ENCODE peak calls at places on chromosomes 16 and 17, in seven cellular contexts. Y, I, A, N, E, X and K are unnamed samples.

GRCh38 chr17:55068862-55069771 is 100.6 kb downstream of the STXBP4 start:
- DNase-seq in X (no peak), N (no peak), Y (no peak), E (no peak), I (no peak), A (no peak), K (no peak)

GRCh38 chr17:8142158-8142886 is 9.9 kb downstream of the PER1 start:
- DNase-seq in A (no peak), N (no peak), X (no peak), E (peak; percentile 32), I (no peak), Y (no peak), K (no peak)

GRCh38 chr16:84673203-84673535 is 24.9 kb downstream of the KLHL36 start:
- DNase-seq in E (no peak), X (no peak), I (no peak), N (no peak), Y (peak; percentile 35), A (peak; percentile 6), K (no peak)

GRCh38 chr16:56793504-56793903 is 63.6 kb downstream of the NUP93 start:
- DNase-seq in E (no peak), N (no peak), Y (peak; percentile 8), I (peak; percentile 14), X (no peak), A (no peak), K (no peak)

GRCh38 chr17:14871921-14872320 is 393.2 kb downstream of the PMP22 start:
- DNase-seq in N (no peak), A (no peak), E (no peak), Y (peak; percentile 2), X (no peak), I (no peak), K (no peak)

GRCh38 chr17:64183815-64184397 is 54.0 kb upstream of the ERN1 start:
- DNase-seq in N (no peak), Y (peak; percentile 41), E (no peak), A (no peak), X (no peak), I (no peak), K (no peak)

GRCh38 chr16:1990336-1991134 is 765 bp downstream of the SYNGR3 start:
- DNase-seq in Y (no peak), A (peak; percentile 72), I (no peak), X (peak; percentile 68), E (no peak), N (no peak), K (no peak)

GRCh38 chr16:73183678-73184092 is 135.8 kb upstream of the ZFHX3 start:
- DNase-seq in I (no peak), E (no peak), A (no peak), X (no peak), N (no peak), Y (no peak), K (no peak)

GRCh38 chr17:10265100-10265810 is 66.8 kb upstream of the GAS7 start:
- DNase-seq in N (no peak), X (no peak), A (no peak), I (no peak), Y (no peak), E (no peak), K (no peak)

GRCh38 chr17:82611140-82612058 is 36.8 kb downstream of the WDR45B start:
- DNase-seq in I (no peak), Y (no peak), N (no peak), X (peak; percentile 50), E (no peak), A (no peak), K (no peak)

GRCh38 chr16:17470002-17470870 is 524 bp downstream of the XYLT1 start:
- DNase-seq in Y (peak; percentile 4), X (no peak), A (peak; percentile 77), E (no peak), I (peak; percentile 21), N (no peak), K (peak; percentile 83)

GRCh38 chr16:57039148-57039812 is 49.9 kb downstream of the NLRC5 start:
- DNase-seq in N (no peak), A (peak; percentile 43), Y (no peak), I (no peak), X (no peak), E (no peak), K (no peak)

GRCh38 chr17:33811984-33812383 is 443.1 kb upstream of the CCL2 start:
- DNase-seq in X (no peak), E (no peak), A (no peak), Y (no peak), N (no peak), I (no peak), K (no peak)

GRCh38 chr16:67192781-67193260 is 866 bp downstream of the E2F4 start:
- DNase-seq in X (no peak), N (no peak), A (no peak), Y (no peak), E (no peak), I (no peak), K (no peak)

GRCh38 chr16:67190448-67191399 is 788 bp upstream of the EXOC3L1 start:
- DNase-seq in X (no peak), I (no peak), E (no peak), N (no peak), A (no peak), Y (no peak), K (no peak)

GRCh38 chr16:67191410-67191994 is 453 bp upstream of the E2F4 start:
- DNase-seq in N (no peak), Y (no peak), X (no peak), A (no peak), E (no peak), I (no peak), K (no peak)

GRCh38 chr16:67190041-67190440 is at the start of gene EXOC3L1:
- DNase-seq in N (no peak), A (no peak), Y (no peak), X (no peak), E (no peak), I (no peak), K (no peak)

GRCh38 chr16:67191995-67192681 is at the start of gene E2F4:
- DNase-seq in I (peak; percentile 93), Y (peak; percentile 87), A (peak; percentile 98), N (peak; percentile 96), E (peak; percentile 86), X (peak; percentile 77), K (peak; percentile 96)
- TF ChIP-seq CTCF in I (no peak), Y (no peak), A (no peak), N (no peak), E (no peak), X (no peak), K (no peak)

GRCh38 chr17:75289832-75290337 is 652 bp upstream of the SLC25A19 start:
- DNase-seq in E (peak; percentile 55), X (no peak), Y (peak; percentile 47), N (peak; percentile 82), A (no peak), I (no peak), K (no peak)
- TF ChIP-seq CTCF in E (no peak), X (no peak), Y (no peak), N (peak; percentile 24), A (no peak), I (no peak), K (peak; percentile 37)

DNA sequence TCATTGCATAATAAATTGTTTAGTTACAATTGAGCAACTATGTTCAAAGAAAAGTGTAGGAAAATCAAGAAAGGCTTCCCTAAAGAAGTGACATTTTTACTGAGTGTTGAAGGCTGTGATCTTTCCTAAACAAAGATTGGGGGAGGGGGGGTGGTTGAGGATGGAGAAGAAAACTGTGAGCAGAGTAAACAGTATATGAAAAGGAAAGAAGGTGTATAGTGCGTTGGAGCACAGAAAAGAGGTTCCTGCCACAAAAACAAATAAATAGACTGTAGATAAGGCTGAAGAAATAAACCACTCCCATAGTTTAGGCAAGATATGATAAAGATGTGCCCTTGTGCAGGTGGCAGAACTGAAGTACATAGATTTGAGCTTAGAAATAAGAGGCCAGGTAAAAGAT is 8.5 kb downstream of the ABCA10 start:
- DNase-seq in I (no peak), Y (no peak), A (no peak), X (no peak), E (no peak), N (no peak), K (no peak)
- TF ChIP-seq CTCF in I (no peak), Y (no peak), A (no peak), X (no peak), E (no peak), N (no peak), K (no peak)

GRCh38 chr16:6616746-6617145 is 715.9 kb upstream of the RBFOX1 start:
- DNase-seq in Y (no peak), N (no peak), E (no peak), I (no peak), A (no peak), X (no peak), K (no peak)

GRCh38 chr16:6615661-6616060 is 717.0 kb upstream of the RBFOX1 start:
- DNase-seq in N (no peak), Y (no peak), A (no peak), E (no peak), I (no peak), X (no peak), K (no peak)

DNA sequence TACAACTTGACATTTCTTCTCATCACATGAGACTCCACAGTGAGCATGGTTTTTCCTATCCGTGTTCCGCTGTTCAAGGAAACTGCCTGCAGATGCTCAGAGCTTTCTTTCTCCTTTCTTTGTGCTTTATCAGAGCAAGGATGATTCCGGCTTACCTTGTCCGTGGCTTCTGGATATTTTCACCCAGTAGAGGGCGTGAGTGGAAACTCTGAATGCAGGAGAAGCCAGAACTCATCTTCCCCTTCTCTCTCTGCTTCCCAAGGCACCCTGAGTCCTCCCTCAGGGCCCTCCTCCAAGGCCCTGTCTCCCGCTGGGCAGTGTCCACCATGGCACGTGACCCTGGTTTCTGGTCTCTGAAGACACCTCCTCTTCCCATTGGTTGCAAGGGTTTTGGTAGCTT is 721.1 kb upstream of the RBFOX1 start:
- DNase-seq in Y (no peak), A (no peak), E (no peak), N (no peak), I (peak; percentile 26), X (no peak), K (no peak)
- TF ChIP-seq CTCF in Y (no peak), A (no peak), E (no peak), N (no peak), I (no peak), X (no peak), K (no peak)

GRCh38 chr16:4613636-4614570 is 785 bp downstream of the UBALD1 start:
- DNase-seq in I (peak; percentile 43), N (peak; percentile 80), E (no peak), Y (peak; percentile 23), X (no peak), A (peak; percentile 71), K (peak; percentile 86)

GRCh38 chr16:4615389-4616046 is 830 bp upstream of the UBALD1 start:
- DNase-seq in X (no peak), E (no peak), N (no peak), Y (no peak), I (no peak), A (no peak), K (peak; percentile 89)

GRCh38 chr16:4616047-4616811 is 1.5 kb upstream of the UBALD1 start:
- DNase-seq in E (peak; percentile 100), A (peak; percentile 98), Y (peak; percentile 99), N (peak; percentile 99), I (peak; percentile 98), X (peak; percentile 93), K (peak; percentile 100)

GRCh38 chr16:4612977-4613635 is 1.6 kb downstream of the UBALD1 start:
- DNase-seq in Y (peak; percentile 69), X (no peak), A (no peak), N (no peak), E (no peak), I (no peak), K (no peak)

GRCh38 chr16:4614571-4615388 is at the start of gene UBALD1:
- DNase-seq in A (peak; percentile 96), X (peak; percentile 87), N (peak; percentile 93), Y (peak; percentile 87), E (peak; percentile 81), I (peak; percentile 77), K (peak; percentile 96)
- TF ChIP-seq CTCF in A (no peak), X (no peak), N (no peak), Y (no peak), E (no peak), I (no peak), K (no peak)

GRCh38 chr17:81480140-81480917 is 32.3 kb downstream of the ACTG1 start:
- DNase-seq in I (no peak), A (no peak), E (no peak), Y (no peak), N (no peak), X (no peak), K (no peak)
- TF ChIP-seq CTCF in I (no peak), A (no peak), E (no peak), Y (no peak), N (no peak), X (no peak), K (no peak)